ENCODE peak calls at places on chromosome 5, in five cellular contexts. H is MM.1S; J is stimulated activated CD4-positive, alpha-beta T cell treated with anti-CD3 and anti-CD28 coated beads, Interleukin-12 subunit alpha, Interleukin-12 subunit beta, amount 100 ng/mL, for 4 hours; G is M059J; N is GM23248. T is an unnamed sample.

GRCh38 chr5:166032601-166033000 is 2258.8 kb upstream of the WWC1 start:
- DNase-seq in H (no peak), J (no peak), G (no peak), N (no peak), T (no peak)

GRCh38 chr5:122183098-122183794 is 53.9 kb downstream of the ZNF474 start:
- DNase-seq in H (no peak), J (no peak), G (peak), N (peak), T (no peak)

GRCh38 chr5:88092358-88092757 is 176.3 kb downstream of the TMEM161B start:
- DNase-seq in H (no peak), J (no peak), G (peak), N (no peak), T (no peak)

GRCh38 chr5:82793808-82794419 is 283.3 kb downstream of the TMEM167A start:
- DNase-seq in H (peak), J (peak), G (peak), N (peak), T (peak)

GRCh38 chr5:134111741-134112647 is 2.5 kb upstream of the TCF7 start:
- DNase-seq in H (no peak), J (no peak), G (peak), N (peak), T (peak)

GRCh38 chr5:170306381-170306790 is 8.8 kb upstream of the LCP2 start:
- DNase-seq in H (no peak), J (no peak), G (peak), N (peak), T (peak)

GRCh38 chr5:72468606-72469005 is 38.6 kb downstream of the ZNF366 start:
- DNase-seq in H (no peak), J (no peak), G (peak), N (no peak), T (no peak)

GRCh38 chr5:178069909-178070308 is 43.4 kb upstream of the N4BP3 start:
- DNase-seq in H (no peak), J (no peak), G (peak), N (peak), T (peak)

GRCh38 chr5:129904667-129905466 is 602 bp downstream of the CHSY3 start:
- DNase-seq in H (no peak), J (peak), G (no peak), N (peak), T (peak)

GRCh38 chr5:78610633-78611032 is 37.9 kb downstream of the LHFPL2 start:
- DNase-seq in H (no peak), J (no peak), G (peak), N (peak), T (no peak)

GRCh38 chr5:14778789-14779070 is 92.8 kb downstream of the ANKH start:
- DNase-seq in H (no peak), J (no peak), G (no peak), N (no peak), T (no peak)

GRCh38 chr5:158313739-158314464 is 455.0 kb upstream of the CLINT1 start:
- DNase-seq in H (no peak), J (no peak), G (no peak), N (peak), T (no peak)

GRCh38 chr5:126868961-126869451 is 92.1 kb downstream of the LMNB1 start:
- DNase-seq in H (no peak), J (peak), G (no peak), N (peak), T (no peak)

GRCh38 chr5:8520922-8521321 is 652.0 kb downstream of the MTRR start:
- DNase-seq in H (no peak), J (no peak), G (no peak), N (no peak), T (no peak)

GRCh38 chr5:136811551-136811950 is 446.2 kb upstream of the TRPC7 start:
- DNase-seq in H (no peak), J (no peak), G (peak), N (peak), T (no peak)

GRCh38 chr5:95673076-95673475 is 9.7 kb downstream of the SPATA9 start:
- DNase-seq in H (no peak), J (no peak), G (no peak), N (no peak), T (no peak)

GRCh38 chr5:88792144-88792840 is 90.7 kb downstream of the MEF2C start:
- DNase-seq in H (no peak), J (no peak), G (peak), N (peak), T (no peak)

GRCh38 chr5:140855772-140856674 is at the start of gene PCDHA10:
- DNase-seq in H (no peak), J (no peak), G (no peak), N (peak), T (no peak)